ENCODE peak calls at places on chromosomes 1 and 21, in seven cellular contexts. D, Y, T, Q, K, S and C are unnamed samples.

GRCh38 chr1:179310271-179310670 is 16.7 kb downstream of the SOAT1 start:
- DNase-seq in D (peak), Y (no peak), T (no peak), Q (no peak), K (peak), S (no peak), C (no peak)

GRCh38 chr1:77605246-77606026 is 77.0 kb downstream of the ZZZ3 start:
- DNase-seq in D (peak), Y (no peak), T (peak), Q (no peak), K (peak), S (no peak), C (no peak)

GRCh38 chr1:203799157-203799556 is 3.7 kb downstream of the ZBED6 start:
- DNase-seq in D (no peak), Y (no peak), T (no peak), Q (no peak), K (peak), S (no peak), C (no peak)

GRCh38 chr1:162988869-162989268 is 80.3 kb upstream of the RGS4 start:
- DNase-seq in D (no peak), Y (no peak), T (no peak), Q (no peak), K (no peak), S (peak), C (no peak)

GRCh38 chr1:187721216-187721615 is 892.5 kb downstream of the PLA2G4A start:
- DNase-seq in D (no peak), Y (no peak), T (no peak), Q (no peak), K (no peak), S (no peak), C (no peak)

GRCh38 chr1:241408170-241408569 is 51.2 kb upstream of the RGS7 start:
- DNase-seq in D (peak), Y (no peak), T (no peak), Q (peak), K (peak), S (peak), C (no peak)

GRCh38 chr1:240652554-240652953 is 40.6 kb upstream of the GREM2 start:
- DNase-seq in D (no peak), Y (no peak), T (no peak), Q (no peak), K (peak), S (no peak), C (no peak)

GRCh38 chr21:42386034-42386591 is 9.7 kb downstream of the TMPRSS3 start:
- DNase-seq in D (no peak), Y (no peak), T (no peak), Q (no peak), K (no peak), S (no peak), C (no peak)

GRCh38 chr1:113616201-113616600 is 143.1 kb downstream of the PHTF1 start:
- DNase-seq in D (peak), Y (no peak), T (no peak), Q (no peak), K (peak), S (no peak), C (no peak)

GRCh38 chr1:81186271-81186670 is 614.5 kb upstream of the ADGRL2 start:
- DNase-seq in D (no peak), Y (no peak), T (no peak), Q (peak), K (peak), S (no peak), C (no peak)

GRCh38 chr1:89552481-89553194 is 28.0 kb downstream of the LRRC8B start:
- DNase-seq in D (peak), Y (no peak), T (peak), Q (no peak), K (peak), S (no peak), C (peak)

GRCh38 chr1:224673161-224673560 is 57.0 kb downstream of the CNIH3 start:
- DNase-seq in D (no peak), Y (no peak), T (no peak), Q (no peak), K (no peak), S (no peak), C (no peak)

GRCh38 chr1:230831706-230832105 is 36.6 kb downstream of the C1orf198 start:
- DNase-seq in D (no peak), Y (no peak), T (no peak), Q (no peak), K (no peak), S (no peak), C (no peak)

GRCh38 chr1:232471250-232471649 is 158.7 kb downstream of the SIPA1L2 start:
- DNase-seq in D (no peak), Y (no peak), T (no peak), Q (no peak), K (no peak), S (no peak), C (peak)

GRCh38 chr1:69976896-69977295 is 228.5 kb downstream of the LRRC40 start:
- DNase-seq in D (peak), Y (no peak), T (no peak), Q (no peak), K (peak), S (no peak), C (no peak)

GRCh38 chr1:13960376-13960987 is 260.5 kb downstream of the PRDM2 start:
- DNase-seq in D (peak), Y (peak), T (no peak), Q (peak), K (peak), S (peak), C (peak)

GRCh38 chr1:110982320-110982719 is 18.6 kb upstream of the LRIF1 start:
- DNase-seq in D (no peak), Y (no peak), T (peak), Q (no peak), K (no peak), S (no peak), C (no peak)

GRCh38 chr1:6275826-6276764 is 15.2 kb upstream of the GPR153 start:
- DNase-seq in D (peak), Y (peak), T (no peak), Q (no peak), K (peak), S (peak), C (no peak)

GRCh38 chr1:1038694-1039093 is 18.8 kb downstream of the AGRN start:
- DNase-seq in D (no peak), Y (no peak), T (no peak), Q (no peak), K (no peak), S (no peak), C (no peak)

GRCh38 chr1:109521465-109521951 is 12.0 kb upstream of the AMIGO1 start:
- DNase-seq in D (no peak), Y (no peak), T (no peak), Q (no peak), K (peak), S (no peak), C (no peak)

GRCh38 chr1:29644812-29645211 is 408.5 kb downstream of the PTPRU start:
- DNase-seq in D (no peak), Y (no peak), T (no peak), Q (no peak), K (no peak), S (no peak), C (no peak)

GRCh38 chr1:221430133-221430960 is 311.5 kb downstream of the DUSP10 start:
- DNase-seq in D (peak), Y (no peak), T (no peak), Q (no peak), K (no peak), S (peak), C (no peak)

GRCh38 chr1:116368241-116368640 is 4.8 kb upstream of the ATP1A1 start:
- DNase-seq in D (no peak), Y (no peak), T (no peak), Q (no peak), K (no peak), S (no peak), C (no peak)

GRCh38 chr1:15141933-15142647 is 11.5 kb upstream of the TMEM51 start:
- DNase-seq in D (peak), Y (no peak), T (peak), Q (no peak), K (peak), S (no peak), C (no peak)

GRCh38 chr1:46615088-46615487 is 1.5 kb downstream of the MOB3C start:
- DNase-seq in D (no peak), Y (no peak), T (no peak), Q (no peak), K (no peak), S (no peak), C (no peak)

GRCh38 chr1:201114245-201115131 is 2.3 kb upstream of the CACNA1S start:
- DNase-seq in D (peak), Y (peak), T (peak), Q (peak), K (peak), S (peak), C (peak)
- TF ChIP-seq EZH2 in D (peak), Y (no peak), T (no peak), Q (peak), K (no peak), S (peak), C (no peak)

DNA sequence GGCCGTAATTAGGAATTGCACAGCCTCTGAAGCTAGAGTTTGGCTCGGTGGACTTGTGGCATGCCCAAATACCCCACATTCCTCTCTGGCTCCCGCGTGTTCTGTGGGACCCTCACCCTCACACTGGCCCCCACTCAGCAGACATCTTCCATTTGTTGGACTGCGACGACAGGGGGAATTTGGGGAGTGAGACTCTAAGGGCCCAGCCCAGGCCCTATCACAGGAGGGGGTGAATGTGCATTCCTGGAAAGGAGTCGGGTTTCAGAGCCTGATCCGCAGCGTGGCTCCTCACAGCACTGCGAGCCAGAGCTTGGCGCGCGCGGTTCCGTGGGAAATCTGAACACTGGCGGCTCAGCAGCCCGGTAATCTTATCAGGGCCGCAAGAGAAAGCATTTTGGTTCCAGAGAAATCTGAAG is 5.2 kb downstream of the RCSD1 start:
- DNase-seq in D (no peak), Y (peak), T (no peak), Q (peak), K (peak), S (peak), C (no peak)
- TF ChIP-seq EZH2 in D (peak), Y (no peak), T (no peak), Q (no peak), K (no peak), S (no peak), C (no peak)

DNA sequence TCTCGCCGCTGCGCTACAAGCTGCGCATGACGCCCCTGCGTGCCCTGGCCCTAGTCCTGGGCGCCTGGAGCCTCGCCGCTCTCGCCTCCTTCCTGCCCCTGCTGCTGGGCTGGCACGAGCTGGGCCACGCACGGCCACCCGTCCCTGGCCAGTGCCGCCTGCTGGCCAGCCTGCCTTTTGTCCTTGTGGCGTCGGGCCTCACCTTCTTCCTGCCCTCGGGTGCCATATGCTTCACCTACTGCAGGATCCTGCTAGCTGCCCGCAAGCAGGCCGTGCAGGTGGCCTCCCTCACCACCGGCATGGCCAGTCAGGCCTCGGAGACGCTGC is 1.4 kb downstream of the HTR6 start:
- DNase-seq in D (no peak), Y (no peak), T (no peak), Q (no peak), K (no peak), S (no peak), C (no peak)
- TF ChIP-seq EZH2 in D (peak), Y (no peak), T (no peak), Q (peak), K (no peak), S (no peak), C (no peak)

DNA sequence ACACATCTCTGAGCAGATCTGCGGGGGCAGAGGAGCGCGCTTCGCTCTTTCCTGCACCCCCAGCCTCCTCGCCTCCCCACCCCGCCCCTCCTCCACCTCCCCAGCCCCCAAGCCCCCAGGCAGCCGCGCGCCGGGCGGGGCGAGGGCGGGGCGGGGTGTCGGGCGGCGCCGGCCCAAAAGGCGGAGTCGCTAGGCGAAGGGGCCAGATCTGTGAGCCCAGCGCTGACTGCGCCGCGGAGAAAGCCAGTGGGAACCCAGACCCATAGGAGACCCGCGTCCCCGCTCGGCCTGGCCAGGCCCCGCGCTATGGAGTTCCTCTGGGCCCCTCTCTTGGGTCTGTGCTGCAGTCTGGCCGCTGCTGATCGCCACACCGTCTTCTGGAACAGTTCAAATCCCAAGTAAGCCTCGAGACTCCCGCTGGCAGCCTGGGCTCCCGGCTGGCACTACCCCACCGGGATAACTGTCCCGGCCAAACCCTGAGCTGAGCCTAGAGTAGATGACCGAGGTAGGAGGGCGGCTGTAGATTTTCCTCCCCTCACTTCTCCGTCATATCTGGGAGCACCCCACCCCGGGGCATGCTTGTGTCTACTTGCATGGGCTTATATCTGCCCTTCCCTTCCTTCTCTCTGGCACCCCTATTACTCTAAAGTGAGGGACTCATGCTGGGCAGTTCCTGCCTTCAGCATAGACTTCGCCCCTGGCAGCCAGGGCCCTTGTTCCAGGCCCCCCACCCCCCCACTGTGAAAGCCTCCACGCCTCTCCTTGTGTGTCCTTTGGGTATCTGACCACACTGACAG is at the start of gene EFNA1:
- DNase-seq in D (peak), Y (peak), T (no peak), Q (peak), K (peak), S (peak), C (peak)
- TF ChIP-seq EZH2 in D (peak), Y (no peak), T (no peak), Q (no peak), K (no peak), S (no peak), C (peak)